ENCODE peak calls at places on chromosomes 3 and 15, in seven cellular contexts. U is CD8-positive, alpha-beta memory T cell; V is coronary artery; Z is mesendoderm; S is RWPE1; T is ovary; B is heart left ventricle. Q is an unnamed sample.

GRCh38 chr3:100463002-100463401 is 29.4 kb upstream of the TMEM45A start:
- DNase-seq in S (peak), Z (peak), B (no peak), U (no peak), T (no peak), V (no peak), Q (no peak)

GRCh38 chr3:156642750-156643728 is 31.4 kb upstream of the TIPARP start:
- DNase-seq in B (no peak), U (no peak), T (no peak), S (no peak), V (no peak), Z (no peak), Q (no peak)

GRCh38 chr15:97235285-97235985 is 725.1 kb upstream of the ARRDC4 start:
- DNase-seq in Z (peak), S (peak), B (no peak), U (no peak), V (no peak), T (peak), Q (peak)

GRCh38 chr15:63466378-63467192 is 37.8 kb upstream of the USP3 start:
- DNase-seq in Z (peak), U (no peak), V (no peak), S (peak), T (no peak), B (no peak), Q (no peak)

GRCh38 chr3:124258057-124258500 is 266.2 kb upstream of the ROPN1 start:
- DNase-seq in Z (peak), S (no peak), U (no peak), V (no peak), B (peak), T (no peak), Q (no peak)

GRCh38 chr3:140384028-140384771 is 293.7 kb upstream of the TRIM42 start:
- DNase-seq in B (no peak), Z (no peak), S (no peak), U (no peak), T (peak), V (no peak), Q (no peak)

GRCh38 chr3:60504827-60505457 is 746.3 kb downstream of the FHIT start:
- DNase-seq in T (no peak), V (no peak), Z (no peak), B (no peak), S (no peak), U (no peak), Q (no peak)

GRCh38 chr3:127039719-127040118 is 56.8 kb downstream of the PLXNA1 start:
- DNase-seq in Z (no peak), B (peak), S (no peak), U (no peak), V (no peak), T (no peak), Q (no peak)

GRCh38 chr15:98943609-98944111 is 63.9 kb downstream of the PGPEP1L start:
- DNase-seq in U (no peak), S (no peak), T (no peak), B (no peak), Z (peak), V (no peak), Q (no peak)

GRCh38 chr3:10194328-10195071 is 29.8 kb downstream of the IRAK2 start:
- DNase-seq in U (peak), Z (no peak), T (no peak), S (peak), B (no peak), V (peak), Q (peak)

GRCh38 chr15:65189102-65189740 is 4.1 kb upstream of the CLPX start:
- DNase-seq in S (peak), V (no peak), Z (peak), U (no peak), T (no peak), B (no peak), Q (no peak)

GRCh38 chr3:52327486-52328290 is 11.6 kb downstream of the DNAH1 start:
- DNase-seq in Z (no peak), V (no peak), U (no peak), S (no peak), T (no peak), B (no peak), Q (no peak)

GRCh38 chr3:164468055-164468454 is 610.2 kb downstream of the SI start:
- DNase-seq in B (no peak), S (no peak), Z (peak), T (no peak), U (no peak), V (no peak), Q (no peak)

GRCh38 chr15:72585659-72586058 is 68.8 kb upstream of the GOLGA6B start:
- DNase-seq in T (no peak), U (no peak), Z (peak), B (no peak), S (no peak), V (no peak), Q (no peak)

GRCh38 chr15:72445426-72445825 is 28.7 kb upstream of the ARIH1 start:
- DNase-seq in Z (no peak), B (no peak), U (no peak), T (no peak), S (no peak), V (no peak), Q (no peak)

GRCh38 chr3:24639640-24640329 is 145.1 kb upstream of the THRB start:
- DNase-seq in Z (no peak), S (no peak), B (no peak), U (no peak), V (no peak), T (no peak), Q (no peak)

GRCh38 chr3:81816473-81817260 is 55.2 kb upstream of the GBE1 start:
- DNase-seq in S (no peak), U (no peak), T (no peak), B (no peak), V (no peak), Z (no peak), Q (no peak)

GRCh38 chr15:59725172-59725486 is 36.0 kb upstream of the BNIP2 start:
- DNase-seq in Z (no peak), T (no peak), B (no peak), S (no peak), U (no peak), V (no peak), Q (no peak)

GRCh38 chr3:166533740-166534139 is 696.5 kb upstream of the BCHE start:
- DNase-seq in T (no peak), V (no peak), Z (no peak), B (no peak), S (no peak), U (no peak), Q (no peak)

GRCh38 chr3:136380530-136380929 is 130.4 kb downstream of the PCCB start:
- DNase-seq in Z (no peak), T (no peak), U (no peak), B (no peak), V (no peak), S (no peak), Q (no peak)

GRCh38 chr15:55526559-55527036 is 18.6 kb upstream of the DNAAF4 start:
- DNase-seq in U (no peak), Z (peak), T (no peak), B (no peak), V (no peak), S (peak), Q (peak)

GRCh38 chr3:171225698-171226097 is 199.2 kb upstream of the SLC2A2 start:
- DNase-seq in U (no peak), Z (no peak), S (no peak), B (no peak), T (no peak), V (no peak), Q (no peak)

GRCh38 chr3:133442518-133442917 is 42.7 kb downstream of the BFSP2 start:
- DNase-seq in U (no peak), T (no peak), B (no peak), Z (no peak), V (no peak), S (no peak), Q (no peak)

GRCh38 chr3:184186184-184186901 is at the start of gene ABCF3:
- DNase-seq in U (no peak), S (no peak), V (no peak), T (no peak), Z (no peak), B (peak), Q (no peak)

GRCh38 chr3:148066787-148067186 is 630.9 kb upstream of the AGTR1 start:
- DNase-seq in S (no peak), U (no peak), T (no peak), Z (no peak), V (no peak), B (no peak), Q (no peak)

GRCh38 chr3:50229490-50229889 is 6.5 kb upstream of the GNAI2 start:
- DNase-seq in Z (no peak), B (no peak), S (no peak), T (no peak), U (no peak), V (no peak), Q (no peak)
- H3K27ac ChIP-seq in Z (no peak), B (no peak), S (peak), T (no peak), U (no peak), V (no peak), Q (peak)

DNA sequence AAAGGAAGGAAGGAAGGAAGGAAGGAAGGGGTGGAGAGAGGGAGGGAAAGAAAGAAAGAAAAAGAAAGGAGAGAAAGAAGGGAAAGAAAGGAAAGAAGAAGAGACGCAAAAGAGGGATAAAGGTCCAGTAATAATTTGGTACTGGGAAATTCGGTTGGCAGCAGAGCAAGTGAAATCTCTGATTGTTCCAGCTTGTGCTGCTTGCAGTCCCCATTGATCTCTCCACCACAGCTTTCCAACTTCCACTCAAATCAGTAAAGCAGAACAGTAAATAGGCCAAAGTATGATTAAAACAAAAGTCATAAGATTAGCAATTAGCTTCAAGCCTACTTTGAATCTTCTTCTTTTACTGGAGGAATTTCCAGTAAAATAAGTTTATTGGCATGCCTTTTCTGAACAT is 357.2 kb downstream of the ROBO1 start:
- DNase-seq in U (no peak), B (no peak), T (no peak), S (no peak), Z (no peak), V (no peak), Q (no peak)
- H3K27ac ChIP-seq in U (no peak), B (no peak), T (no peak), S (no peak), Z (no peak), V (no peak), Q (no peak)

DNA sequence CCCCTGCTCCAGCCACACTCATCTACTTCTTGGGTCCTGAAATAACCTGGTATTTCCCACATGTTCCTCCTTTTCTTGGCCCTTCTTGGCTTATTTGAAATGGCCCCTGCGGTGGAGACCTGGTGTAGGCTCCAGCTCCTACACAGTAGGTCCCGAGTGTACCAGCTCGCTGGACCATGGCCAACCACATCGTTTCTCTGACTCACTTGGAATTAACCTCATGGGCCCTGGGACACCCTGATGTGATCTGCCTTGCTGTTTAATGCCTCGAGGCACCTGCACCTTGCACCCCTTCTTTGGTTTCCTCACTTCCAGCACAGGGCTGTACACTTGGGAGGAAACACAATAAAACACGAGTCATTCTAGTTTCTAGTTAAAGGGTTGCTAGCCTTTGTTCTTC is 60.3 kb downstream of the FEM1B start:
- DNase-seq in V (no peak), T (no peak), U (no peak), Z (no peak), S (peak), B (no peak), Q (no peak)
- H3K27ac ChIP-seq in V (peak), T (no peak), U (no peak), Z (no peak), S (no peak), B (no peak), Q (no peak)

DNA sequence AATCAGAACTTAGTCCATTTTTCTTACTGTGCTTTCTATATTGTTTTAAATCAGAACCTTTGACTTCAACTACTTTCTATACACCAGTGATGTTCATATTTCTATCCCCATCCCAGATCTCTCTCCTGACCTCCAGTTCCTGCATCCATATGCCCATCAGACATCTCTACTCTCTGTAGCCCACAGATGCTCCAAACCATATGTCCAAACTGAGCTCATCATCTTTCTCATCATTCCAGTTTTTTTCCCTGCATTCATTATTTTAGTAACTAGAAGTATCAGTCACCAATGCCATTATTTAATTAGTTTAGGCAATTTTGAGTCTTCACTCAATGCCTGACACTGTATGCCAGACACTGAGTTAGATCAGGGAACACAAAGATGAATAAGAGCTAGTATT is 25.4 kb upstream of the IL16 start:
- DNase-seq in Z (no peak), U (no peak), T (no peak), B (no peak), S (no peak), V (no peak), Q (no peak)
- H3K27ac ChIP-seq in Z (no peak), U (no peak), T (no peak), B (peak), S (no peak), V (no peak), Q (no peak)

GRCh38 chr3:113783463-113783862 is 36.6 kb downstream of the ATP6V1A start:
- DNase-seq in Z (peak), S (no peak), V (no peak), B (no peak), T (no peak), U (no peak), Q (no peak)

GRCh38 chr3:113783980-113784379 is 37.1 kb downstream of the ATP6V1A start:
- DNase-seq in U (no peak), T (no peak), B (no peak), Z (peak), V (no peak), S (no peak), Q (no peak)
- H3K27ac ChIP-seq in U (no peak), T (no peak), B (peak), Z (peak), V (peak), S (no peak), Q (no peak)

GRCh38 chr15:31442203-31443090 is 115.8 kb downstream of the KLF13 start:
- DNase-seq in V (no peak), U (no peak), T (no peak), Z (peak), B (no peak), S (peak), Q (no peak)
- H3K27ac ChIP-seq in V (peak), U (no peak), T (no peak), Z (no peak), B (no peak), S (peak), Q (no peak)

GRCh38 chr3:45608296-45608695 is 13.7 kb downstream of the LIMD1 start:
- DNase-seq in Z (no peak), T (no peak), U (no peak), S (no peak), V (no peak), B (no peak), Q (no peak)

GRCh38 chr3:45610129-45610528 is 15.6 kb downstream of the LIMD1 start:
- DNase-seq in V (no peak), S (no peak), B (peak), U (no peak), T (no peak), Z (no peak), Q (no peak)

GRCh38 chr3:45606991-45607712 is 12.6 kb downstream of the LIMD1 start:
- DNase-seq in V (no peak), Z (no peak), B (no peak), U (no peak), T (peak), S (no peak), Q (no peak)

GRCh38 chr3:45607790-45608189 is 13.2 kb downstream of the LIMD1 start:
- DNase-seq in T (no peak), Z (peak), V (no peak), B (no peak), S (no peak), U (no peak), Q (no peak)

DNA sequence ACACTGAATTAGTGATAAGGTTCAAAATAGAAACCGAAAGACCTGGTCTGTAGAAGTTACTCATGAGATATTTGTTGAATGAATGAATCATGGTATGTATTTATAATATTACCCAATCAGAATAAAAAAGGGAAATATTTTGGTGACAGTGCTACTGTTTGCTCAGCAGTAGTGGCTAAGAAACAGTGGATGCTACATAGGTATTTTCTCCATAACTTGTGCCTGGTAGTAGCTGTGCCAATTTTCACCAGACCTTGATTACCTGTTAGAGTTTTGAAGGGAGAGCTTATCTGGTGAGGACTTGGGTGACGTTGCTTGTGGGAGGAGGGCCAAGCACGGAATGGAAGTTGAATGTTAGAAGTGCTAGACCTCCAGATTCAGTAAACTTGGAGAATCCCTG is 14.3 kb downstream of the LIMD1 start:
- DNase-seq in U (no peak), T (no peak), V (no peak), Z (no peak), S (no peak), B (no peak), Q (no peak)
- H3K27ac ChIP-seq in U (no peak), T (no peak), V (peak), Z (no peak), S (no peak), B (peak), Q (no peak)

Q was measured in substantia nigra.